ENCODE peak calls at places on chromosome X, in six cellular contexts. One of them, this sample, is unnamed.

GRCh38 chrX:150688911-150689451 is 4.2 kb upstream of the MTMR1 start:
- DNase-seq in IMR-90: peak
- DNase-seq in H1: no peak
- DNase-seq in neuronal stem cell: no peak
- DNase-seq in mesenchymal stem cell: peak
- DNase-seq in trophoblast cell: peak
- DNase-seq in this sample: peak

GRCh38 chrX:150486011-150486410 is 82.4 kb upstream of the MTM1 start:
- DNase-seq in IMR-90: peak
- DNase-seq in H1: peak
- DNase-seq in neuronal stem cell: no peak
- DNase-seq in mesenchymal stem cell: peak
- DNase-seq in trophoblast cell: peak
- DNase-seq in this sample: peak

GRCh38 chrX:56802428-56802827 is 73.4 kb downstream of the NBDY start:
- DNase-seq in IMR-90: no peak
- DNase-seq in H1: no peak
- DNase-seq in neuronal stem cell: no peak
- DNase-seq in mesenchymal stem cell: no peak
- DNase-seq in trophoblast cell: no peak
- DNase-seq in this sample: no peak

GRCh38 chrX:136714626-136715599 is 65.8 kb downstream of the ARHGEF6 start:
- DNase-seq in IMR-90: no peak
- DNase-seq in H1: no peak
- DNase-seq in neuronal stem cell: no peak
- DNase-seq in mesenchymal stem cell: peak
- DNase-seq in trophoblast cell: no peak
- DNase-seq in this sample: no peak

GRCh38 chrX:69221239-69222102 is 56.2 kb upstream of the PJA1 start:
- DNase-seq in IMR-90: no peak
- DNase-seq in H1: peak
- DNase-seq in neuronal stem cell: peak
- DNase-seq in mesenchymal stem cell: no peak
- DNase-seq in trophoblast cell: no peak
- DNase-seq in this sample: peak

GRCh38 chrX:48835524-48836329 is at the start of gene PCSK1N:
- DNase-seq in IMR-90: no peak
- DNase-seq in H1: no peak
- DNase-seq in neuronal stem cell: no peak
- DNase-seq in mesenchymal stem cell: no peak
- DNase-seq in trophoblast cell: no peak
- DNase-seq in this sample: peak

GRCh38 chrX:120281761-120282160 is 29.5 kb downstream of the TMEM255A start:
- DNase-seq in IMR-90: no peak
- DNase-seq in H1: no peak
- DNase-seq in neuronal stem cell: no peak
- DNase-seq in mesenchymal stem cell: no peak
- DNase-seq in trophoblast cell: no peak
- DNase-seq in this sample: no peak

GRCh38 chrX:15529165-15529564 is 28.6 kb downstream of the BMX start:
- DNase-seq in IMR-90: no peak
- DNase-seq in H1: no peak
- DNase-seq in neuronal stem cell: no peak
- DNase-seq in mesenchymal stem cell: no peak
- DNase-seq in trophoblast cell: no peak
- DNase-seq in this sample: no peak

GRCh38 chrX:72280210-72280882 is 3.3 kb upstream of the RPS4X start:
- DNase-seq in IMR-90: peak
- DNase-seq in H1: no peak
- DNase-seq in neuronal stem cell: no peak
- DNase-seq in mesenchymal stem cell: no peak
- DNase-seq in trophoblast cell: no peak
- DNase-seq in this sample: no peak

GRCh38 chrX:119512145-119512800 is 44.0 kb downstream of the SLC25A5 start:
- DNase-seq in IMR-90: peak
- DNase-seq in H1: no peak
- DNase-seq in neuronal stem cell: peak
- DNase-seq in mesenchymal stem cell: peak
- DNase-seq in trophoblast cell: peak
- DNase-seq in this sample: peak

GRCh38 chrX:105331244-105331643 is 110.8 kb upstream of the TEX13A start:
- DNase-seq in IMR-90: peak
- DNase-seq in H1: no peak
- DNase-seq in neuronal stem cell: no peak
- DNase-seq in mesenchymal stem cell: no peak
- DNase-seq in trophoblast cell: no peak
- DNase-seq in this sample: no peak

GRCh38 chrX:38127961-38128360 is 92.7 kb downstream of the SRPX start:
- DNase-seq in IMR-90: no peak
- DNase-seq in H1: no peak
- DNase-seq in neuronal stem cell: no peak
- DNase-seq in mesenchymal stem cell: no peak
- DNase-seq in trophoblast cell: peak
- DNase-seq in this sample: no peak

GRCh38 chrX:54182194-54182863 is 725 bp downstream of the FAM120C start:
- DNase-seq in IMR-90: no peak
- DNase-seq in H1: peak
- DNase-seq in neuronal stem cell: peak
- DNase-seq in mesenchymal stem cell: peak
- DNase-seq in trophoblast cell: no peak
- DNase-seq in this sample: peak

GRCh38 chrX:19627533-19627932 is 112.2 kb upstream of the MAP3K15 start:
- DNase-seq in IMR-90: peak
- DNase-seq in H1: no peak
- DNase-seq in neuronal stem cell: no peak
- DNase-seq in mesenchymal stem cell: peak
- DNase-seq in trophoblast cell: peak
- DNase-seq in this sample: no peak

GRCh38 chrX:119753639-119754257 is 4.6 kb upstream of the SOWAHD start:
- DNase-seq in IMR-90: peak
- DNase-seq in H1: no peak
- DNase-seq in neuronal stem cell: no peak
- DNase-seq in mesenchymal stem cell: peak
- DNase-seq in trophoblast cell: peak
- DNase-seq in this sample: peak

GRCh38 chrX:39899059-39899458 is 198.7 kb downstream of the BCOR start:
- DNase-seq in IMR-90: no peak
- DNase-seq in H1: no peak
- DNase-seq in neuronal stem cell: no peak
- DNase-seq in mesenchymal stem cell: no peak
- DNase-seq in trophoblast cell: peak
- DNase-seq in this sample: no peak

GRCh38 chrX:118528089-118528753 is 32.6 kb downstream of the DOCK11 start:
- DNase-seq in IMR-90: no peak
- DNase-seq in H1: no peak
- DNase-seq in neuronal stem cell: no peak
- DNase-seq in mesenchymal stem cell: no peak
- DNase-seq in trophoblast cell: no peak
- DNase-seq in this sample: no peak

GRCh38 chrX:108268434-108269080 is 169.7 kb downstream of the COL4A6 start:
- DNase-seq in IMR-90: no peak
- DNase-seq in H1: no peak
- DNase-seq in neuronal stem cell: no peak
- DNase-seq in mesenchymal stem cell: no peak
- DNase-seq in trophoblast cell: no peak
- DNase-seq in this sample: no peak

GRCh38 chrX:111460612-111461011 is 48.6 kb upstream of the DCX start:
- DNase-seq in IMR-90: no peak
- DNase-seq in H1: no peak
- DNase-seq in neuronal stem cell: no peak
- DNase-seq in mesenchymal stem cell: peak
- DNase-seq in trophoblast cell: no peak
- DNase-seq in this sample: no peak

GRCh38 chrX:16185725-16186136 is 18.4 kb downstream of the MAGEB17 start:
- DNase-seq in IMR-90: peak
- DNase-seq in H1: no peak
- DNase-seq in neuronal stem cell: no peak
- DNase-seq in mesenchymal stem cell: peak
- DNase-seq in trophoblast cell: no peak
- DNase-seq in this sample: no peak

GRCh38 chrX:19272452-19272851 is 71.3 kb upstream of the PDHA1 start:
- DNase-seq in IMR-90: peak
- DNase-seq in H1: no peak
- DNase-seq in neuronal stem cell: no peak
- DNase-seq in mesenchymal stem cell: peak
- DNase-seq in trophoblast cell: no peak
- DNase-seq in this sample: no peak

GRCh38 chrX:4642114-4642513 is 928.7 kb upstream of the PRKX start:
- DNase-seq in IMR-90: no peak
- DNase-seq in H1: no peak
- DNase-seq in neuronal stem cell: no peak
- DNase-seq in mesenchymal stem cell: no peak
- DNase-seq in trophoblast cell: no peak
- DNase-seq in this sample: no peak

GRCh38 chrX:38102875-38103274 is 96.5 kb downstream of the SYTL5 start:
- DNase-seq in IMR-90: no peak
- DNase-seq in H1: no peak
- DNase-seq in neuronal stem cell: no peak
- DNase-seq in mesenchymal stem cell: no peak
- DNase-seq in trophoblast cell: no peak
- DNase-seq in this sample: no peak

GRCh38 chrX:19846995-19847790 is 40.2 kb downstream of the SH3KBP1 start:
- DNase-seq in IMR-90: peak
- DNase-seq in H1: no peak
- DNase-seq in neuronal stem cell: no peak
- DNase-seq in mesenchymal stem cell: peak
- DNase-seq in trophoblast cell: peak
- DNase-seq in this sample: no peak

GRCh38 chrX:12709047-12709446 is 82.2 kb upstream of the PRPS2 start:
- DNase-seq in IMR-90: no peak
- DNase-seq in H1: no peak
- DNase-seq in neuronal stem cell: no peak
- DNase-seq in mesenchymal stem cell: no peak
- DNase-seq in trophoblast cell: no peak
- DNase-seq in this sample: peak

GRCh38 chrX:12716574-12716973 is 74.6 kb upstream of the PRPS2 start:
- DNase-seq in IMR-90: no peak
- DNase-seq in H1: no peak
- DNase-seq in neuronal stem cell: no peak
- DNase-seq in mesenchymal stem cell: no peak
- DNase-seq in trophoblast cell: no peak
- DNase-seq in this sample: no peak

GRCh38 chrX:12711435-12712040 is 79.7 kb upstream of the PRPS2 start:
- DNase-seq in IMR-90: no peak
- DNase-seq in H1: no peak
- DNase-seq in neuronal stem cell: no peak
- DNase-seq in mesenchymal stem cell: no peak
- DNase-seq in trophoblast cell: no peak
- DNase-seq in this sample: no peak
- H4K91ac ChIP-seq in IMR-90: no peak
- H4K91ac ChIP-seq in H1: no peak
- H4K91ac ChIP-seq in neuronal stem cell: no peak
- H4K91ac ChIP-seq in mesenchymal stem cell: no peak
- H4K91ac ChIP-seq in trophoblast cell: no peak
- H4K91ac ChIP-seq in this sample: no peak

GRCh38 chrX:77901506-77901905 is 2.2 kb downstream of the COX7B start:
- DNase-seq in IMR-90: no peak
- DNase-seq in H1: no peak
- DNase-seq in neuronal stem cell: no peak
- DNase-seq in mesenchymal stem cell: no peak
- DNase-seq in trophoblast cell: no peak
- DNase-seq in this sample: no peak
- H2BK5ac ChIP-seq in IMR-90: no peak
- H2BK5ac ChIP-seq in H1: no peak
- H2BK5ac ChIP-seq in neuronal stem cell: no peak
- H2BK5ac ChIP-seq in mesenchymal stem cell: no peak
- H2BK5ac ChIP-seq in trophoblast cell: no peak
- H2BK5ac ChIP-seq in this sample: no peak

GRCh38 chrX:152941328-152942111 is 43.7 kb downstream of the ZNF185 start:
- DNase-seq in IMR-90: peak
- DNase-seq in H1: peak
- DNase-seq in neuronal stem cell: peak
- DNase-seq in mesenchymal stem cell: peak
- DNase-seq in trophoblast cell: peak
- DNase-seq in this sample: peak

GRCh38 chrX:152946681-152947080 is 47.2 kb downstream of the PNMA5 start:
- DNase-seq in IMR-90: no peak
- DNase-seq in H1: no peak
- DNase-seq in neuronal stem cell: no peak
- DNase-seq in mesenchymal stem cell: no peak
- DNase-seq in trophoblast cell: no peak
- DNase-seq in this sample: no peak

GRCh38 chrX:152945021-152945979 is 47.4 kb downstream of the ZNF185 start:
- DNase-seq in IMR-90: no peak
- DNase-seq in H1: no peak
- DNase-seq in neuronal stem cell: no peak
- DNase-seq in mesenchymal stem cell: no peak
- DNase-seq in trophoblast cell: no peak
- DNase-seq in this sample: no peak

GRCh38 chrX:152949114-152949513 is 44.8 kb downstream of the PNMA5 start:
- DNase-seq in IMR-90: no peak
- DNase-seq in H1: no peak
- DNase-seq in neuronal stem cell: no peak
- DNase-seq in mesenchymal stem cell: no peak
- DNase-seq in trophoblast cell: no peak
- DNase-seq in this sample: no peak

DNA sequence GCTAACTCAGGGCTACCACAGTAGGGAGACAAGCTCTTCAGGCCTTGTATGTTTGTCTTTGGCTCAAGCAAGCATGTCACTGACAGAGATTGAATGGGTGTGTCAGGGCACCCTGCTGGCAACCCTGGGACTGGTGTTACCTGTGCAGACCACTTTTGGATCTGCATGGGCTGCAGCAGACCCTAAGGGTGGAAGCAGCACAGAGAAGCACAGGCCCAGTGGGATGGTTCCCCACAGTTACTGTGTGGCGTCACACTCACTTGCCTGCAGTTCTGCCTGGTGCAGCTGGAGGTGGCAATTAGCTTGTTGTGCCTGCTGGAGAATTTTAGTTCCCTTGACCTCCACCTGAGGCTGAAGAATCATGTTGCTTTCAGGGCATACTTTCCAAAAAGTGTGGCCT is 46.0 kb downstream of the ZNF185 start:
- DNase-seq in IMR-90: no peak
- DNase-seq in H1: no peak
- DNase-seq in neuronal stem cell: no peak
- DNase-seq in mesenchymal stem cell: no peak
- DNase-seq in trophoblast cell: no peak
- DNase-seq in this sample: no peak
- H3K4me2 ChIP-seq in IMR-90: no peak
- H3K4me2 ChIP-seq in H1: no peak
- H3K4me2 ChIP-seq in neuronal stem cell: no peak
- H3K4me2 ChIP-seq in mesenchymal stem cell: no peak
- H3K4me2 ChIP-seq in trophoblast cell: no peak
- H3K4me2 ChIP-seq in this sample: no peak

GRCh38 chrX:68183612-68184214 is 249.6 kb downstream of the OPHN1 start:
- DNase-seq in IMR-90: peak
- DNase-seq in H1: no peak
- DNase-seq in neuronal stem cell: no peak
- DNase-seq in mesenchymal stem cell: peak
- DNase-seq in trophoblast cell: no peak
- DNase-seq in this sample: no peak
- H4K91ac ChIP-seq in IMR-90: no peak
- H4K91ac ChIP-seq in H1: no peak
- H4K91ac ChIP-seq in neuronal stem cell: no peak
- H4K91ac ChIP-seq in mesenchymal stem cell: no peak
- H4K91ac ChIP-seq in trophoblast cell: no peak
- H4K91ac ChIP-seq in this sample: no peak